ENCODE peak calls at places on chromosomes 6 and 20, in seven cellular contexts. K, E, N, P, F, X and O are unnamed samples.

GRCh38 chr6:16276991-16277981 is 38.9 kb downstream of the GMPR start:
- DNase-seq in K (peak; percentile 95), E (no peak), N (peak; percentile 87), P (no peak), F (no peak), X (peak; percentile 91), O (no peak)

GRCh38 chr20:4017051-4017702 is 1.8 kb upstream of the RNF24 start:
- DNase-seq in K (no peak), E (no peak), N (no peak), P (no peak), F (no peak), X (no peak), O (no peak)

GRCh38 chr6:67221226-67221625 is 1413.9 kb upstream of the ADGRB3 start:
- DNase-seq in K (no peak), E (no peak), N (no peak), P (no peak), F (no peak), X (peak; percentile 3), O (no peak)

GRCh38 chr20:53292347-53292746 is 301.3 kb downstream of the ZNF217 start:
- DNase-seq in K (no peak), E (no peak), N (no peak), P (no peak), F (no peak), X (no peak), O (no peak)

GRCh38 chr6:18349350-18349749 is 37.8 kb upstream of the RNF144B start:
- DNase-seq in K (no peak), E (no peak), N (no peak), P (no peak), F (no peak), X (no peak), O (no peak)

GRCh38 chr6:155270566-155271091 is 6.8 kb downstream of the CLDN20 start:
- DNase-seq in K (no peak), E (no peak), N (no peak), P (no peak), F (no peak), X (no peak), O (no peak)

GRCh38 chr6:148398686-148399085 is 56.0 kb downstream of the SASH1 start:
- DNase-seq in K (no peak), E (no peak), N (no peak), P (no peak), F (no peak), X (no peak), O (no peak)

GRCh38 chr6:135212020-135212806 is 31.1 kb downstream of the MYB start:
- DNase-seq in K (no peak), E (no peak), N (no peak), P (no peak), F (no peak), X (peak; percentile 41), O (no peak)

DNA sequence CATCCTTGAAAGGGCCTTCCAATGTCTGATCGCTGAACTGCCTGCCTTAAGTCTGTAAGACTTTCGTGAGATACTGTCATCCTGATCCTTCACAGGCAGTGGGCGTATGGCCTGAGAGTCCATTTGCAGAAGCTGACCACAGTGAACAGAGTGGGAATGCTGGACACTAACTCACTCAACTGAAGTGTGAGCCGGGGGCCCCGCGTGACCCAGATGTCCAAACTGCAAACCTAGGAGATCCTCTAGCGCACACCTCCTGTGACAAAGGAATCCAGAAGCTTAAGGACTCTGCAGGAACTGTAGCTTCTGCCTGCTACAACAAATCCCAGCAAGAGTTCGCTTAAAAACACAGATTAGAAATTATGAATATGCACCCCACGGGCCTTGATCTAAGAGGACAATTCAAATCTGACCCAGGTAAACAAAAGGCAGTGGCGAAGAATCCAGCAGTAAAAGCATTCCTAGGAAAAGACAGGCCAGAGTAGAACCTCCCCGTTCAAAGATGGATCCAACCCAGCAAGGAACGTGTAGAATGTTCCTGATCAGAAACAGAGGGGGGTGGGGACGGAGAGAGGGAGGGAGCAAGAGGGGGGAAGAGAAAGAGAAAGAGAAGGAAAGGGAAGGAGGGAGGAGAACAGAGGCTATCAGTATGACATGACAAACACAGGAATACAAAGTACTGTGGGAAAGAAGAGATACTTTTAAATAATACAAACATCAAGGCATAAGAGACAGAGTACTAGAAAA is 135.0 kb upstream of the AFDN start:
- DNase-seq in K (no peak), E (no peak), N (no peak), P (no peak), F (no peak), X (no peak), O (no peak)
- H3K27ac ChIP-seq in K (no peak overlapping the region), E (no peak overlapping the region), N (no peak overlapping the region), P (no peak overlapping the region), F (no peak overlapping the region), X (no peak overlapping the region), O (no peak overlapping the region)

GRCh38 chr20:22684072-22684762 is 99.8 kb upstream of the FOXA2 start:
- DNase-seq in K (peak; percentile 57), E (no peak), N (peak; percentile 74), P (no peak), F (no peak), X (peak; percentile 18), O (peak; percentile 72)
- H3K27ac ChIP-seq in K (no peak overlapping the region), E (no peak overlapping the region), N (no peak overlapping the region), P (no peak overlapping the region), F (no peak overlapping the region), X (no peak overlapping the region), O (peak overlapping the region; percentile 44)

GRCh38 chr20:47606414-47607207 is 104.9 kb downstream of the NCOA3 start:
- DNase-seq in K (no peak), E (no peak), N (no peak), P (no peak), F (no peak), X (no peak), O (no peak)
- H3K27ac ChIP-seq in K (peak overlapping the region; percentile 86), E (no peak overlapping the region), N (no peak overlapping the region), P (no peak overlapping the region), F (no peak overlapping the region), X (no peak overlapping the region), O (no peak overlapping the region)

DNA sequence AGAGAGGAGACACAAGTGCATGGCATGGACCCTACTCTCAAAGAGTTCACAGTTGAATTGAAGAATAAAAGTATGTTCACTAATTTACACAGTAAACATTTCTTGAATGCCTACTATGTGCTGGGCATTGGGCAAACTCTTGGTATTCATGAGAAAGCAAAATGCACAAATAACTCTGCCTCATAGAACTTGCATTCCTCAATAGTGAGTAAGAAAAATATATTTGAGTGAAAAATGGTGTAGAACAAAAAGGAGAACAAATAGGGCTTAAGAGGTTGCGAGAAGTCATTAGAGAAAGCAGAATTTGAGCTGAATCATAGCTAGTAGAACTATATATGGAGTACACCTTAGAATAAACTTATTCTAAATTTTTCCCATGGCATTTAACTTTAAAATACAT is 235.9 kb downstream of the KCNQ5 start:
- DNase-seq in K (no peak), E (no peak), N (no peak), P (no peak), F (no peak), X (peak; percentile 45), O (no peak)
- H3K27ac ChIP-seq in K (no peak overlapping the region), E (no peak overlapping the region), N (no peak overlapping the region), P (no peak overlapping the region), F (no peak overlapping the region), X (no peak overlapping the region), O (no peak overlapping the region)